ENCODE peak calls at places on chromosomes 6 and 20, in six cellular contexts. B, W, T, S, D and E are unnamed samples. For H3K4me1 and H3K27me3, the result is how much of the 10 kb centered on the place peaks cover.

GRCh38 chr20:15475483-15475882 is 1097.8 kb downstream of the KIF16B start:
- DNase-seq in B (no peak), S (no peak), D (no peak), W (peak), T (peak), E (no peak)

GRCh38 chr6:43924222-43924702 is 154.3 kb downstream of the VEGFA start:
- DNase-seq in B (no peak), T (peak), W (peak), D (no peak), S (no peak), E (peak)

GRCh38 chr6:10082385-10082784 is 332.5 kb downstream of the TFAP2A start:
- DNase-seq in S (no peak), B (no peak), W (no peak), T (no peak), D (no peak), E (no peak)

GRCh38 chr20:50513169-50514034 is 3.2 kb downstream of the PTPN1 start:
- DNase-seq in B (no peak), D (peak), T (no peak), W (no peak), S (no peak), E (no peak)

GRCh38 chr6:39092124-39092523 is 22.9 kb downstream of the SAYSD1 start:
- DNase-seq in D (no peak), B (peak), S (no peak), W (no peak), T (no peak), E (no peak)

GRCh38 chr6:165782124-165782523 is 119.1 kb upstream of the PDE10A start:
- DNase-seq in T (no peak), S (no peak), B (no peak), D (no peak), W (no peak), E (no peak)

GRCh38 chr20:3712279-3712873 is at the start of gene SIGLEC1:
- DNase-seq in S (no peak), W (peak), T (peak), D (no peak), B (no peak), E (no peak)

GRCh38 chr20:3755269-3755668 is 12.3 kb downstream of the ADISSP start:
- DNase-seq in B (peak), T (no peak), D (no peak), S (no peak), W (no peak), E (no peak)

GRCh38 chr20:56111951-56112730 is 106.8 kb upstream of the CBLN4 start:
- DNase-seq in W (no peak), D (no peak), B (no peak), S (no peak), T (no peak), E (no peak)

GRCh38 chr20:41309817-41310216 is 7.7 kb downstream of the ZHX3 start:
- DNase-seq in D (peak), W (no peak), T (no peak), S (no peak), B (no peak), E (no peak)

GRCh38 chr6:1574083-1574761 is 35.5 kb upstream of the FOXC1 start:
- DNase-seq in T (no peak), S (no peak), D (no peak), B (peak), W (no peak), E (peak)

GRCh38 chr6:71012871-71013456 is 56.1 kb upstream of the B3GAT2 start:
- DNase-seq in W (no peak), T (no peak), B (peak), D (peak), S (no peak), E (no peak)

GRCh38 chr6:21769405-21769851 is 175.9 kb downstream of the SOX4 start:
- DNase-seq in T (no peak), B (peak), W (no peak), D (peak), S (no peak), E (no peak)

GRCh38 chr6:28537065-28537464 is 11.4 kb downstream of the GPX5 start:
- DNase-seq in W (no peak), D (no peak), B (peak), T (no peak), S (no peak), E (no peak)

GRCh38 chr20:36847009-36847709 is 28.8 kb upstream of the TLDC2 start:
- DNase-seq in T (no peak), D (peak), S (no peak), W (no peak), B (peak), E (peak)

GRCh38 chr6:84967389-84967788 is 203.0 kb upstream of the TBX18 start:
- DNase-seq in T (no peak), S (no peak), D (peak), W (no peak), B (peak), E (no peak)

GRCh38 chr6:26030716-26031115 is 56.5 kb upstream of the HFE start:
- DNase-seq in D (no peak), T (no peak), W (no peak), B (no peak), S (no peak), E (no peak)
- H3K4me3 ChIP-seq in D (no peak), T (no peak), W (no peak), B (peak), S (no peak), E (no peak)

GRCh38 chr20:31666258-31667042 is 28.7 kb downstream of the COX4I2 start:
- DNase-seq in W (peak), S (no peak), D (no peak), T (peak), B (peak), E (no peak)
- H3K4me1 ChIP-seq in W (half or more), S (half or more), D (half or more), T (half or more), B (under half), E (under half)

GRCh38 chr20:57188576-57189079 is 77.8 kb downstream of the BMP7 start:
- DNase-seq in S (no peak), W (no peak), B (no peak), D (peak), T (no peak), E (no peak)
- H3K27me3 ChIP-seq in S (under half), W (under half), B (under half), D (half or more), T (under half), E (under half)

DNA sequence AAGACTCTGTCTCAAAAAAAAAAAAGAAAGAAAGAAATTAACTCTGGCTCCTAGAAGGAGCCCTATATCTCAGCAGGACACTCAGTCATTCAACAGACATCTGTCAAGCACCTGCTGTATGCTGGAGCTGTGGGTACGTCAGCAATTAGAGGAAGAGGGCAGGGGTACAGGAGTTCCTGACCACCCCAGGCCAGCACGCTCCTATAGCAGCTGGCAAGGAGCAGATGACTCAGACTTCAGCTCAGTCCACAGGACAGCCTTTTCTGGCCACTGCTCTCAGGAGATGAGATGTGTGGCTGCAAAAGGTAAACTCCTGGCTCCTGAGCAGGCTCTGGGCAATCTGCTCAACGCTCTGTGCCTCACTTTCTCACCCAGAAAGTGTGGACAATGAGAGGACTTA is 1.7 kb upstream of the RTEL1 start:
- DNase-seq in D (no peak), S (no peak), T (no peak), B (no peak), W (no peak), E (no peak)
- H3K4me3 ChIP-seq in D (no peak), S (no peak), T (no peak), B (no peak), W (no peak), E (no peak)

DNA sequence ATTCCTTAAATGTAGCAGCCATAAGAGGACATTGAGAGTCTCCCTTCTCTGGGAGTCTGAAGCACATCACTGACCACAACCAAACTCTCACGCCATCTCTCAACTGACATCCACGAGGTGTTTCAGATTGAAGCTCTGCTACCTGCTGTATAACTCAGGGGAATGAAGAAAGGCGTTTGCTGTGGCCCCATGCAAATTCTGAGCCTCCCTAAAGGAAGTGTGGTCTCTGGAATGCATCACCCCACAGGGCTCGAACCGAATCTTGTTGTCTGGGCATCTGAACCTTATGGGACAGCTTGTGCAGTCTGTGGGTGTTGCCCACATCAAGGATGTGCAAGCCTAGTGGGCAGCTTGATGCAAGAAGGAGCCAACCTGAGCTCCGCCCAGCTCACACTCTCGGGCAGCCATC is 10.9 kb downstream of the PMEPA1 start:
- DNase-seq in T (no peak), S (no peak), B (no peak), D (peak), W (no peak), E (no peak)
- H3K4me1 ChIP-seq in T (under half), S (half or more), B (under half), D (under half), W (under half), E (under half)

GRCh38 chr20:34061695-34062094 is 50.3 kb downstream of the EIF2S2 start:
- DNase-seq in B (no peak), D (no peak), T (no peak), W (no peak), S (no peak), E (no peak)
- H3K27me3 ChIP-seq in B (under half), D (under half), T (under half), W (under half), S (under half), E (under half)